ENCODE peak calls at places on chromosome X, in seven cellular contexts. W is naive thymus-derived CD4-positive, alpha-beta T cell; B is CD4-positive, alpha-beta memory T cell; J is body of pancreas; D is AG04450; F is neural progenitor cell; O is tibial artery. S is an unnamed sample.
A peak's percentile ranks its signal among the peaks of the same experiment; 100 is the strongest.

GRCh38 chrX:139483721-139484120 is 46.8 kb upstream of the F9 start:
- DNase-seq in W (no peak), B (no peak), J (no peak), D (no peak), F (no peak), O (no peak), S (no peak)

GRCh38 chrX:18995216-18995615 is 11.3 kb upstream of the PHKA2 start:
- DNase-seq in W (no peak), B (no peak), J (no peak), D (no peak), F (no peak), O (no peak), S (no peak)

GRCh38 chrX:136933617-136934145 is 53.2 kb upstream of the RBMX start:
- DNase-seq in W (no peak), B (no peak), J (peak; percentile 57), D (no peak), F (peak; percentile 15), O (no peak), S (no peak)

GRCh38 chrX:42107495-42108139 is 184.3 kb upstream of the CASK start:
- DNase-seq in W (no peak), B (no peak), J (no peak), D (no peak), F (no peak), O (no peak), S (no peak)

GRCh38 chrX:24372021-24372763 is 11.8 kb downstream of the SUPT20HL1 start:
- DNase-seq in W (no peak), B (no peak), J (no peak), D (no peak), F (peak; percentile 47), O (no peak), S (no peak)

GRCh38 chrX:90883479-90883878 is 551.2 kb upstream of the PABPC5 start:
- DNase-seq in W (no peak), B (no peak), J (no peak), D (no peak), F (no peak), O (no peak), S (no peak)

GRCh38 chrX:130118941-130119640 is 8.8 kb upstream of the ELF4 start:
- DNase-seq in W (no peak), B (no peak), J (no peak), D (peak; percentile 21), F (no peak), O (no peak), S (no peak)

GRCh38 chrX:130746709-130747347 is 156.2 kb downstream of the ENOX2 start:
- DNase-seq in W (no peak), B (no peak), J (no peak), D (no peak), F (no peak), O (no peak), S (no peak)

GRCh38 chrX:53047228-53047627 is 1.4 kb upstream of the GPR173 start:
- DNase-seq in W (no peak), B (no peak), J (no peak), D (no peak), F (no peak), O (no peak), S (no peak)

GRCh38 chrX:107880054-107880610 is 54.5 kb downstream of the MID2 start:
- DNase-seq in W (no peak), B (no peak), J (no peak), D (no peak), F (no peak), O (no peak), S (no peak)

GRCh38 chrX:111100191-111100590 is 4.2 kb downstream of the PAK3 start:
- DNase-seq in W (peak; percentile 31), B (peak; percentile 54), J (peak; percentile 45), D (no peak), F (peak; percentile 83), O (no peak), S (no peak)

GRCh38 chrX:9144643-9145290 is 110.8 kb upstream of the FAM9B start:
- DNase-seq in W (no peak), B (no peak), J (no peak), D (no peak), F (no peak), O (no peak), S (no peak)

GRCh38 chrX:134418317-134419113 is 41.5 kb upstream of the HPRT1 start:
- DNase-seq in W (no peak), B (no peak), J (no peak), D (no peak), F (no peak), O (no peak), S (no peak)

GRCh38 chrX:22575161-22575845 is 302.6 kb downstream of the CBLL2 start:
- DNase-seq in W (no peak), B (no peak), J (no peak), D (no peak), F (no peak), O (no peak), S (no peak)

GRCh38 chrX:118730500-118731247 is 3.3 kb downstream of the IL13RA1 start:
- DNase-seq in W (no peak), B (no peak), J (no peak), D (no peak), F (no peak), O (no peak), S (no peak)

GRCh38 chrX:149570668-149571067 is 16.6 kb downstream of the MAGEA9B start:
- DNase-seq in W (no peak), B (no peak), J (no peak), D (peak; percentile 37), F (no peak), O (no peak), S (no peak)

GRCh38 chrX:122739770-122740169 is 444.3 kb upstream of the GRIA3 start:
- DNase-seq in W (no peak), B (no peak), J (no peak), D (no peak), F (peak; percentile 15), O (no peak), S (no peak)

GRCh38 chrX:29652484-29652883 is 562.9 kb upstream of the MAGEB2 start:
- DNase-seq in W (no peak), B (no peak), J (no peak), D (peak; percentile 34), F (no peak), O (no peak), S (no peak)

GRCh38 chrX:11329016-11329415 is 35.8 kb downstream of the AMELX start:
- DNase-seq in W (no peak), B (no peak), J (no peak), D (no peak), F (no peak), O (no peak), S (no peak)

GRCh38 chrX:50202539-50202938 is 1.7 kb upstream of the AKAP4 start:
- DNase-seq in W (no peak), B (no peak), J (no peak), D (no peak), F (no peak), O (no peak), S (no peak)

GRCh38 chrX:51860679-51861078 is 32.7 kb upstream of the MAGED1 start:
- DNase-seq in W (no peak), B (no peak), J (peak; percentile 31), D (no peak), F (peak; percentile 52), O (no peak), S (no peak)

GRCh38 chrX:80747832-80748231 is 61.8 kb downstream of the BRWD3 start:
- DNase-seq in W (no peak), B (no peak), J (no peak), D (no peak), F (no peak), O (no peak), S (no peak)

DNA sequence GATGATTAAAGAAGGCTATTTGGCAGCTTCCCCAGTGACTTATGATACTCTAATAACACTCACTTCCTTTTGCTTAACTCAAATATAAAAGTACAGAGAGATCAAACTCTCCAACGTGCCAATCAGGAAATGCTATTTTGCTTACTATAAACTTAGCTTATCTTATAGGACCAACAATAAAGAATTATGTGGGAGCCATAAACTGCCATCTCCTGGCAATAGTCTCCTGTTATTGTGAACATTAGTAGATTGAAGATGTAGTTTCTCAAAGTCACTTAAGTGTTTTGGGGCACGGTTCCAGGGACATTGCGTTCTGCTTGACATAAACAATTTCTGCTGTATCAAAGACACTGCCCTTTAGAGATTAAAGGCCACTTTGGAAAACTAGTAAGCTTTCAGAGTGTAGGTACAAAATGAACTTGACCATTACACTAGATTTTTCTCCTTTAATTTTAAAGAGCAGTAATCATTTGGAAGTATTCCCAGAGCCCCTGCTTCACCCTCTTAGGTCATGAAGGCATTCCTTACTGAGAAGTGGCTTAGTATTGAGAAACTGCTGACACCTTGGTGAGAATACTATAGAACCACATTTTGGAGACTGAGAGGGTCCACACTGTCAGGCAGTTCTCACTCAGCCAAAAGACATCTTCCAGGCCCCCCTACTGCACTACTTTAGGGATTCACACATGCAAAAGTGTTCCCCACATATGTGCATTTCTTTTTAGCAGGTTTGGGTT is 51.9 kb downstream of the MAOA start:
- DNase-seq in W (no peak), B (no peak), J (peak; percentile 82), D (no peak), F (no peak), O (peak; percentile 72), S (peak; percentile 86)
- H3K27ac ChIP-seq in W (no peak overlapping the region), B (no peak overlapping the region), J (peak overlapping the region; percentile 65), D (no peak overlapping the region), F (no peak overlapping the region), O (peak overlapping the region; percentile 72), S (peak overlapping the region; percentile 72)

DNA sequence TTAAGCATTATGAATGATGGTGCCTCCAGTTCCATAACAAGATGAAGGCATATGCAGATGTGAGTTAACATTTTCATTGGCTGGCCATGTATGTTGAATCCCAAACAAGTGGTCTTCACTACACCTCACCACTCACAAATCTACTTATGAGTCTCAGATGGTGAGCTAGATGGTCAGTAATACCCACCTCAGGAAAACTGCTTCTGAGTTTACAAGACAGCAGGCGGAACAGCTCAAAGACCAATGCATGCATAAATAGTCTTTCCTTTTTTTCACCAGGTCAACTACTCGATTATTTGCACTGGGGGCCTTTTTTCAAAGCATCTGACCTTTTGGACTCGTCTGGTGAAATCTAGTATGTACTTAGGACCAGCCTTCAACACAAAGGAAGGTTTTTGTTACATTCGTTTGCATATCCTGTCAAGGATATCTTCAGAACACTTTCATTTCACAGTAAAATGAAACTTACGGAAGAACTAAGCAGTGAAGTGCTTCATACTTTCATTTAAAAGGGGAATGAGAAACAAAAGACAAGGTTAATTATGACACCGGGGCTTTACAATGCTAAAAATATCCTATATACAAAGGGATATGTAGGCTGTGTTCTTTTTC is 23.1 kb upstream of the TLR7 start:
- DNase-seq in W (peak; percentile 5), B (no peak), J (no peak), D (no peak), F (no peak), O (no peak), S (no peak)
- H3K27ac ChIP-seq in W (peak overlapping the region; percentile 57), B (no peak overlapping the region), J (no peak overlapping the region), D (no peak overlapping the region), F (no peak overlapping the region), O (no peak overlapping the region), S (peak overlapping the region; percentile 10)

GRCh38 chrX:71164071-71164470 is 19.4 kb downstream of the NLGN3 start:
- DNase-seq in W (no peak), B (no peak), J (no peak), D (no peak), F (no peak), O (no peak), S (no peak)
- H3K27ac ChIP-seq in W (no peak overlapping the region), B (no peak overlapping the region), J (no peak overlapping the region), D (no peak overlapping the region), F (no peak overlapping the region), O (no peak overlapping the region), S (no peak overlapping the region)

DNA sequence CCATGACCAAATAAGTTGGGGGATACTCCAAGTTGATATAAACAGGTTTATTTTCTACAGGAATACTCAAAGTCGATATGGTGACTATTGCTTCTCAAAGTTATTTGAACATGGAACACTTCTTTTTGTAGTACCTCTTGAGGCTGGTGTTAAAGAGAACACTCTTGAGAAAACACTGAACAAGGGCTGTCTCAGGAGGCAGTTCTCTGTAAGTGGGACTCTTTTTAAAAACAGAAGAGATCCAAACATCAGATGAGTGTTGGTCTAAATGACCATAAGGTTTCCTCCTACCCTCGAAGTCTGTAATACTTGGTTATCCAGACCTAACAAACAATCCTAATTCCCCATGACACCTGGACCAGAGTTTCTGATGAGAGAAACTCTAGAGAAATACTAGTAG is 223.2 kb upstream of the TEX13C start:
- DNase-seq in W (no peak), B (no peak), J (no peak), D (no peak), F (no peak), O (no peak), S (no peak)
- H3K27ac ChIP-seq in W (no peak overlapping the region), B (no peak overlapping the region), J (no peak overlapping the region), D (no peak overlapping the region), F (no peak overlapping the region), O (no peak overlapping the region), S (no peak overlapping the region)